ENCODE peak calls at places on chromosomes 3 and 15, in five cellular contexts. One of them, this sample, is unnamed.
A peak's percentile ranks its signal among the peaks of the same experiment; 100 is the strongest.

GRCh38 chr15:41557673-41558399 is 1.2 kb upstream of the TYRO3 start:
- DNase-seq in AG09309: no peak
- DNase-seq in NCI-H2107: no peak
- DNase-seq in fibroblast of mammary gland: peak; percentile 66
- DNase-seq in T-helper 2 cell: peak; percentile 65
- DNase-seq in this sample: peak; percentile 70

GRCh38 chr15:77067691-77068367 is 3.1 kb downstream of the TSPAN3 start:
- DNase-seq in fibroblast of mammary gland: no peak
- DNase-seq in NCI-H2107: no peak
- DNase-seq in AG09309: no peak
- DNase-seq in T-helper 2 cell: no peak
- DNase-seq in this sample: no peak

GRCh38 chr3:114827495-114827894 is 319.6 kb downstream of the ZBTB20 start:
- DNase-seq in fibroblast of mammary gland: peak; percentile 71
- DNase-seq in NCI-H2107: peak; percentile 42
- DNase-seq in AG09309: no peak
- DNase-seq in T-helper 2 cell: no peak
- DNase-seq in this sample: peak; percentile 46

GRCh38 chr3:155748611-155749365 is 3.9 kb upstream of the PLCH1 start:
- DNase-seq in T-helper 2 cell: no peak
- DNase-seq in NCI-H2107: no peak
- DNase-seq in AG09309: no peak
- DNase-seq in fibroblast of mammary gland: peak; percentile 53
- DNase-seq in this sample: no peak

GRCh38 chr3:71088019-71088711 is 495.4 kb downstream of the FOXP1 start:
- DNase-seq in AG09309: no peak
- DNase-seq in NCI-H2107: no peak
- DNase-seq in fibroblast of mammary gland: no peak
- DNase-seq in T-helper 2 cell: no peak
- DNase-seq in this sample: no peak

GRCh38 chr15:75205064-75205395 is 3.3 kb downstream of the C15orf39 start:
- DNase-seq in NCI-H2107: no peak
- DNase-seq in T-helper 2 cell: no peak
- DNase-seq in AG09309: no peak
- DNase-seq in fibroblast of mammary gland: no peak
- DNase-seq in this sample: no peak

GRCh38 chr3:156551746-156552145 is 3.2 kb downstream of the SSR3 start:
- DNase-seq in T-helper 2 cell: no peak
- DNase-seq in AG09309: peak; percentile 54
- DNase-seq in fibroblast of mammary gland: peak; percentile 90
- DNase-seq in NCI-H2107: no peak
- DNase-seq in this sample: no peak

GRCh38 chr3:129360705-129361460 is 67.6 kb downstream of the EFCAB12 start:
- DNase-seq in fibroblast of mammary gland: no peak
- DNase-seq in AG09309: no peak
- DNase-seq in NCI-H2107: no peak
- DNase-seq in T-helper 2 cell: no peak
- DNase-seq in this sample: no peak

GRCh38 chr15:65212097-65212496 is 824 bp upstream of the CILP start:
- DNase-seq in T-helper 2 cell: no peak
- DNase-seq in NCI-H2107: no peak
- DNase-seq in fibroblast of mammary gland: no peak
- DNase-seq in AG09309: no peak
- DNase-seq in this sample: no peak

GRCh38 chr3:25074151-25074550 is 353.9 kb upstream of the RARB start:
- DNase-seq in fibroblast of mammary gland: no peak
- DNase-seq in AG09309: no peak
- DNase-seq in NCI-H2107: no peak
- DNase-seq in T-helper 2 cell: no peak
- DNase-seq in this sample: no peak